ENCODE peak calls at places on chromosomes 2 and 18, in five cellular contexts. D, N, Z, P and E are unnamed samples.

GRCh38 chr18:31101148-31102019 is 837 bp downstream of the DSC2 start:
- DNase-seq in Z (peak), D (peak), N (peak), P (no peak), E (peak)

GRCh38 chr2:9302755-9303154 is 96.1 kb downstream of the ASAP2 start:
- DNase-seq in P (no peak), Z (no peak), D (no peak), N (no peak), E (no peak)

GRCh38 chr18:80252136-80252535 is 4.8 kb upstream of the PARD6G start:
- DNase-seq in Z (no peak), P (no peak), N (no peak), D (no peak), E (no peak)

GRCh38 chr2:230865766-230866703 is 1.3 kb downstream of the ITM2C start:
- DNase-seq in D (peak), P (no peak), N (peak), Z (peak), E (peak)

GRCh38 chr18:40662898-40663437 is 1292.1 kb upstream of the PIK3C3 start:
- DNase-seq in Z (no peak), N (no peak), D (peak), P (no peak), E (no peak)

GRCh38 chr2:73685770-73686438 is 43.7 kb upstream of the NAT8 start:
- DNase-seq in P (no peak), Z (no peak), N (no peak), D (no peak), E (peak)

GRCh38 chr2:207513577-207514257 is 16.0 kb upstream of the CREB1 start:
- DNase-seq in N (no peak), D (no peak), P (no peak), Z (no peak), E (no peak)

GRCh38 chr2:86482034-86482433 is 40.9 kb downstream of the KDM3A start:
- DNase-seq in P (no peak), Z (no peak), D (no peak), N (no peak), E (no peak)

GRCh38 chr2:161102770-161103450 is 57.3 kb upstream of the TANK start:
- DNase-seq in N (no peak), P (no peak), Z (no peak), D (no peak), E (no peak)

GRCh38 chr2:189260361-189260761 is 80.8 kb upstream of the COL5A2 start:
- DNase-seq in D (no peak), Z (no peak), N (no peak), P (no peak), E (no peak)

GRCh38 chr2:106057206-106057605 is 136.9 kb downstream of the UXS1 start:
- DNase-seq in D (no peak), N (no peak), P (no peak), Z (no peak), E (no peak)

GRCh38 chr18:44716697-44717163 is 36.0 kb downstream of the SETBP1 start:
- DNase-seq in Z (no peak), P (no peak), D (no peak), N (no peak), E (no peak)

GRCh38 chr2:151627368-151627767 is 106.9 kb downstream of the NEB start:
- DNase-seq in N (no peak), P (no peak), Z (no peak), D (no peak), E (no peak)

GRCh38 chr2:30566675-30567074 is 119.6 kb downstream of the LCLAT1 start:
- DNase-seq in P (no peak), N (no peak), D (no peak), Z (no peak), E (no peak)

GRCh38 chr2:27735263-27735904 is 36.1 kb upstream of the MRPL33 start:
- DNase-seq in Z (peak), N (peak), D (peak), P (peak), E (peak)

GRCh38 chr2:69572640-69573039 is 70.9 kb downstream of the AAK1 start:
- DNase-seq in P (no peak), D (no peak), Z (peak), N (no peak), E (peak)

GRCh38 chr18:66655407-66655806 is 51.5 kb upstream of the CDH19 start:
- DNase-seq in D (no peak), Z (no peak), N (no peak), P (no peak), E (no peak)

GRCh38 chr2:101657787-101658186 is 39.7 kb upstream of the MAP4K4 start:
- DNase-seq in D (no peak), Z (no peak), P (no peak), N (peak), E (no peak)

GRCh38 chr2:222304737-222305509 is 6.1 kb upstream of the PAX3 start:
- DNase-seq in P (no peak), N (no peak), Z (no peak), D (peak), E (no peak)

GRCh38 chr2:58834404-58834803 is 593.3 kb upstream of the FANCL start:
- DNase-seq in D (no peak), P (no peak), Z (peak), N (peak), E (no peak)

GRCh38 chr18:77107218-77107815 is 25.3 kb downstream of the MBP start:
- DNase-seq in N (no peak), Z (no peak), D (no peak), P (no peak), E (no peak)

GRCh38 chr2:219527076-219527394 is 12.8 kb downstream of the ASIC4 start:
- DNase-seq in Z (peak), N (no peak), D (no peak), P (no peak), E (peak)

GRCh38 chr2:182761903-182762302 is 45.8 kb downstream of the DNAJC10 start:
- DNase-seq in Z (peak), P (no peak), D (no peak), N (no peak), E (no peak)

GRCh38 chr2:163682695-163683094 is 53.1 kb downstream of the FIGN start:
- DNase-seq in Z (no peak), P (no peak), N (no peak), D (no peak), E (no peak)

GRCh38 chr2:24831216-24831615 is 38.0 kb downstream of the CENPO start:
- DNase-seq in P (no peak), Z (no peak), N (peak), D (peak), E (no peak)

GRCh38 chr2:110886806-110887573 is 154.6 kb downstream of the ACOXL start:
- DNase-seq in N (no peak), Z (no peak), D (no peak), P (no peak), E (no peak)
- TF ChIP-seq CTCF in N (no peak), Z (no peak), D (no peak), P (no peak), E (no peak)

GRCh38 chr2:109348645-109349554 is 219.9 kb downstream of the SH3RF3 start:
- DNase-seq in P (no peak), D (no peak), Z (no peak), N (no peak), E (no peak)

GRCh38 chr2:109350526-109350925 is 221.5 kb downstream of the SH3RF3 start:
- DNase-seq in N (no peak), Z (no peak), P (no peak), D (no peak), E (no peak)

GRCh38 chr2:109348190-109348589 is 219.2 kb downstream of the SH3RF3 start:
- DNase-seq in P (no peak), D (no peak), Z (no peak), N (no peak), E (no peak)

GRCh38 chr2:109351164-109351756 is 222.3 kb downstream of the SH3RF3 start:
- DNase-seq in D (no peak), Z (peak), N (no peak), P (no peak), E (peak)

GRCh38 chr2:109349555-109350430 is 220.8 kb downstream of the SH3RF3 start:
- DNase-seq in D (no peak), P (no peak), N (peak), Z (no peak), E (no peak)
- TF ChIP-seq CTCF in D (no peak), P (no peak), N (no peak), Z (no peak), E (no peak)

DNA sequence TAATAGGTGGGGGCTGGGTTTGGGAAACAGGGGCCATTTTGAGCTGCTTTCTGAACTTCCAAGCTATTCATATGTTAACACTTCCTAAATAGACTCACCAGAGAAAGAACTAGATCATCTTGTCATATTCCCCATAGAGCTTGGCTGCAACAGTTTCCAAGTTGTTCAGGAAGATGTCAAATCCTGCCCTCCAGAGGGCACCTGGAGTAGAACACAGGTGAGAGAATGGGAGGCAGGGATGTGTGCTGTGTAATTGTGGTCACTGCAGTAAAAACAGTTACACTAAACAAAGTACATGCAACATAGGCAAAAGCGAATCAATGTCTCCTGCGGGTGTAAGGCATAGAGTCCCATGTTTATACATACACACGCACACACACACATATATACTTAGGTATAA is 34.5 kb upstream of the LRRC30 start:
- DNase-seq in D (no peak), N (no peak), Z (no peak), P (no peak), E (no peak)
- TF ChIP-seq CTCF in D (no peak), N (no peak), Z (no peak), P (no peak), E (no peak)

GRCh38 chr2:65620524-65620923 is 188.1 kb upstream of the SPRED2 start:
- DNase-seq in P (no peak), N (no peak), D (no peak), Z (no peak), E (no peak)
- TF ChIP-seq CTCF in P (no peak), N (no peak), D (no peak), Z (no peak), E (no peak)

DNA sequence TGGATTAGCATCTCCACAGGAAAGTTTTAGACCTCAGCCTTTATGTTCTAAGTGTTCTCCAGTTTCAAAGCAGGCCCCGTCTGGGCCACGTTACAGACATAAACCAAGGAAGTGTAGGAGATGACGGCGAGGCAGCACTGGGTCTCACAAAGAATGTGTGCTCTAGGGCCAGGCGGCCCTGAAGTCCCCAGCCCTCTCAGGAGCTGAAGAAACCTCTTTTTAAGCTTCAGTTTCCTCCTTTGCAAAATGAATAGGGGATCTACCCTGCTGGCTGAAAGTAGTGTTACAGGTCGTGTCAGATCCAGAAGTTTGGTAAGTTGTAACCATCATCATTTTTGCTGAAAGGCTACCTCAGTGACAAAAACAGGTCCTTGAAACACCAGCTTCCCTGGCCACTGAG is 81.7 kb downstream of the SPRED2 start:
- DNase-seq in D (no peak), N (peak), P (no peak), Z (no peak), E (no peak)
- TF ChIP-seq CTCF in D (no peak), N (no peak), P (no peak), Z (no peak), E (no peak)